ENCODE peak calls at places on chromosomes 13 and 19, in five cellular contexts. W is hepatocyte, F is fibroblast of lung, U is endothelial cell of umbilical vein, D is DND-41. L is an unnamed sample.
A peak's percentile ranks its signal among the peaks of the same experiment; 100 is the strongest.

GRCh38 chr13:32409561-32410440 is 18.1 kb downstream of the N4BP2L1 start:
- DNase-seq in W (peak; percentile 50), F (peak; percentile 79), U (peak; percentile 11), D (no peak), L (no peak)

GRCh38 chr13:100330662-100331061 is 241.8 kb downstream of the PCCA start:
- DNase-seq in W (no peak), F (peak; percentile 30), U (no peak), D (no peak), L (no peak)

GRCh38 chr19:52626915-52627314 is 11.2 kb downstream of the ZNF83 start:
- DNase-seq in W (no peak), F (no peak), U (no peak), D (no peak), L (no peak)

GRCh38 chr19:1361601-1362384 is 21.9 kb upstream of the NDUFS7 start:
- DNase-seq in W (no peak), F (peak; percentile 88), U (peak; percentile 24), D (no peak), L (no peak)

GRCh38 chr19:2627319-2627829 is 75.1 kb downstream of the GNG7 start:
- DNase-seq in W (peak; percentile 84), F (peak; percentile 99), U (peak; percentile 94), D (peak; percentile 77), L (peak; percentile 99)

GRCh38 chr19:35545001-35545854 is at the start of gene TMEM147:
- DNase-seq in W (peak; percentile 98), F (peak; percentile 84), U (peak; percentile 82), D (peak; percentile 84), L (no peak)

GRCh38 chr13:39035799-39036198 is 2.1 kb downstream of the PROSER1 start:
- DNase-seq in W (no peak), F (no peak), U (peak; percentile 9), D (no peak), L (no peak)

GRCh38 chr19:33470686-33471085 is 50.9 kb downstream of the PEPD start:
- DNase-seq in W (no peak), F (no peak), U (no peak), D (no peak), L (no peak)

GRCh38 chr13:42048625-42049453 is at the start of gene DGKH:
- DNase-seq in W (peak; percentile 87), F (peak; percentile 77), U (peak; percentile 71), D (peak; percentile 69), L (no peak)

GRCh38 chr13:30634838-30635237 is 17.1 kb downstream of the USPL1 start:
- DNase-seq in W (no peak), F (no peak), U (no peak), D (no peak), L (no peak)

GRCh38 chr13:30639671-30640070 is 22.0 kb downstream of the USPL1 start:
- DNase-seq in W (no peak), F (peak; percentile 71), U (no peak), D (no peak), L (no peak)

DNA sequence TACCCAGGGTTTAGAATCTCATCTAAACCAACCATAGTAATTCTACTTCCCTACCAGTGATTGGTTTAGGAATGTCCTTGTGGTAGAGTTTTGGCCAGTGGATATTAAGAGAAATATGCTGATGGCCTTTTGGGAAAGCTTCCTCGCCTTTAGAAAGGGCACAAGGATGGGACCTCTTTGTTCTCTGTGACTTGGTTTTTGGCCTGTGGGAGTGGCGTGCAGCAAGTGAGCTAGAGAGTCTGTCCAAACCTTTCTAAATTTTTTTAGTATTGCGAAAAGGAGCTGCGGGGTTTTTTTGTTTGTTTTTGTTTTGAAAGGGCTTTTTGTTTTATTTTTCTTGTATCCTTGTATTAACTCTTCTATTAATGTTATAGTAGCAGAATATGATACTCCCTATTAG is 20.6 kb downstream of the USPL1 start:
- DNase-seq in W (no peak), F (no peak), U (no peak), D (no peak), L (no peak)
- H3K79me2 ChIP-seq in W (peaks cover 75% of the 10 kb centered on the region), F (peaks cover 34% of the 10 kb centered on the region), U (peaks cover 66% of the 10 kb centered on the region), D (peaks cover 75% of the 10 kb centered on the region), L (peaks cover 39% of the 10 kb centered on the region)

DNA sequence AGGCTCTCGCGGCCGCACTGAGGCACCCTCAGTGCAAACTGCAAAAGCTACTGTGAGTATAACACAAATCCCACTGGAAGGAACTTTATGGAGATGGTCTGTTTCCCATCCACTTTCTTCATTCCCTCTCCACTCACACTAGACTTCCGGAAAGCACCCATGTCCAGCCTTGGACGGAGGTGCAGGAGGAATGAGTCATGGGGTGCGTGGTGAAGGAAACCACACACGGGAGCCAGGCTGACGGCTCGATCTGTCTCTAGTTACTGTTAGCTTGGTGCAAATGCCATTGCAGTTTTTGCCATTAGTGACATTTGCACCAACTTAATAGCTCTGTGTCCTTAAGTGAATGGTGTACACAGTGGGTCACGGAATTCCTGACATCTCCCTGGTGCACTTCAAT is 14.6 kb downstream of the NLRP8 start:
- DNase-seq in W (no peak), F (no peak), U (no peak), D (no peak), L (no peak)
- TF ChIP-seq CTCF in W (no peak), F (no peak), U (no peak), D (no peak), L (no peak)

GRCh38 chr19:4873930-4874329 is 6.5 kb upstream of the PLIN3 start:
- DNase-seq in W (no peak), F (no peak), U (no peak), D (no peak), L (no peak)

GRCh38 chr19:4878491-4878968 is 11.1 kb upstream of the PLIN3 start:
- DNase-seq in W (no peak), F (no peak), U (no peak), D (peak; percentile 93), L (no peak)

GRCh38 chr19:4879041-4879440 is 11.6 kb upstream of the PLIN3 start:
- DNase-seq in W (no peak), F (no peak), U (no peak), D (no peak), L (no peak)

DNA sequence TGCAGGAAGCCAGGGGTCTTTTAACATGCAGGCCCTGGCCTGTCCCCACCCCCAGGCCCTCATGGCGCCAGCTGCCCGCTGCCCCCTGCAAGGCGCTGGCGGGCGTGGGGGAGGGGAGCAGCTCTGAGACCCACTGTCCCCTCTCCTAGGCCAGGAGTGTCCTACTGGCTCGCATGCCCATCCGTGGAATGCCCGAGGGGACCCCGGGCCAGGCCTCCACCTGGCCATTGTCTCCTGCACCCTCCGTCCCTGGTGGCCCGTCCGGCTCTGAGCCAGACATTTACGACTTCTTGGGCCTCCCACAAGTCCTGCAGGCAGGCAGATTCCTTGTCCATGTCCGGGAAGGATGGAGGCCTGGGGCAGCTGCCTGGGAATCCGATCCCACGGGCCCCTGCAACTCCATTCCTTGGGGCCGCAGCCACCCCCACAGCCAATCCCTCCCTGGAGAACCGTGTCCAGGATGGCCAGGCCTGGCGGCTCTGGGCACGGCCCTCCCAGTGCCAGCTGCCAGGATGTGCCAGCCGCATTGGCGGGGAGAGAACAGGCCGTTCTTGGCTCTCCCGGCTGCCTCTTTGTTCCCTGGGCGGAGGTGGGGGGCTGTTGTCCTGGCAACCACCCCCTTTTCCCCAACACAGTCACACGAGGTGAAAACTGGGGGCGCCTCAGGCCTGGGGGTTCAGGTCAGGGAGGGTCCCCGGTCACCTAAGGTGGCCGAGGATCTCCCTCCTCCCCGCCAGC is 10.5 kb upstream of the PLIN3 start:
- DNase-seq in W (no peak), F (no peak), U (no peak), D (peak; percentile 62), L (no peak)
- H3K4me3 ChIP-seq in W (no peak overlapping the region), F (no peak overlapping the region), U (no peak overlapping the region), D (no peak overlapping the region), L (no peak overlapping the region)

GRCh38 chr19:47152632-47153031 is 22.0 kb downstream of the SAE1 start:
- DNase-seq in W (peak; percentile 48), F (no peak), U (no peak), D (no peak), L (no peak)
- H3K79me2 ChIP-seq in W (peaks cover 25% of the 10 kb centered on the region), F (peaks cover 17% of the 10 kb centered on the region), U (peaks cover 52% of the 10 kb centered on the region), D (peaks cover 73% of the 10 kb centered on the region), L (peaks cover 22% of the 10 kb centered on the region)

DNA sequence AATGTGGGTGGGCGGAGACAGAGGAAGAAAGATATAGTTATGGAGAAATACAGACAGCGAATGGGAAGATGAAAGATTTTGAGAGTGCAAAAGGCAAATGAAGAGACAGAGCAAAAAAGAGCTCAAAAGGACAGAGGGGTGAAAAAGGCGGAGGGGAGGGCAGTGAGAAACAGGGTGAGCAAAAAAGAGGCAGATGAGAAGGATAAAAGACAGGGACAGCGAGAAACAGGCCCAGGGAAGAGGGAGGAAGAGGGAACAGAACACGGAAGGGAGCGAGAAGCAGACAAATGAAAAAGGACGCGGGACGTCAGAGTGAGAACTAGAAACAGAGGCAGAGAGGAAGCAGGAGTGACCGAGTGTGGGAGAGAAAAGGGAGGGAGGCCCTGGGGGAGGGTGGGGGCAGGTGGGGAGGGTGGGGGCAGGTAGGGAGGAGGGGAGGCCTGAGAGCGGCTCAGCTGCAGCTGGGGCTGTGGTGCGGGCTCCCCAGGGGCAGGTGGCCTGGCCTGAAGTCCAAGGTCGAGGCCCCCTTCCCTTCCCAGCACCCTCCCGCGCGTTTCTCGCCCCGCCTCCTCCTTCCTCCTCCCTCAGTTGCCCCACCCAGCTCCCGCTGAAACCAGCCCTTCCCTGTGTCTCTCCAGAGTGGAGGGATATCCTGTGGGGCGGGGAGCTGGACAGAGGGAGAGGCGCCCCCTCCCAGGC is 2.9 kb downstream of the KLK1 start:
- DNase-seq in W (peak; percentile 71), F (no peak), U (no peak), D (peak; percentile 17), L (no peak)
- TF ChIP-seq CTCF in W (no peak), F (no peak), U (no peak), D (no peak), L (no peak)

DNA sequence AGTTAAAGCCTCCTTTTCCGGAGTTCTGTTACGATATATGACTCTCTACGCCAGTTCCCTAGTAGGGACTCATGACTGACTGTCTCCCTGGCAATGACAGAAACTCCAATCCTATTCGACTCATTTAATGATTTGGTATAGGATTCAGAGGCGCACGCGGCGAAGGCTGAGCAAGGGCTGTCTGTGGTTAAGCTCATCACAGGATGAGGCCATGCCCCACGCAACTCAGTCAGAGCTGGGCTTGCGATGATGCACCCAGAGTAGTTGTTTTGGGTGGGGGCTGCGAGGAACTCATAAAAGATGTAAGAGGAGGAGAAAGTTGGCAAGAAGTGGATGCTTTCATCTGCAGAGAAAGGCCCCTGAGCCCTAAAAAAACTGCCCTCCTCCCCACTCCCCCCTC is 468 bp upstream of the SERTM1 start:
- DNase-seq in W (no peak), F (no peak), U (no peak), D (no peak), L (no peak)
- H3K4me3 ChIP-seq in W (no peak overlapping the region), F (no peak overlapping the region), U (no peak overlapping the region), D (no peak overlapping the region), L (no peak overlapping the region)

GRCh38 chr19:38028913-38029565 is 122.0 kb downstream of the SIPA1L3 start:
- DNase-seq in W (no peak), F (no peak), U (no peak), D (no peak), L (no peak)
- H3K79me2 ChIP-seq in W (peaks cover 31% of the 10 kb centered on the region), F (no peaks in the 10 kb centered on the region), U (peaks cover 21% of the 10 kb centered on the region), D (no peaks in the 10 kb centered on the region), L (peaks cover 2% of the 10 kb centered on the region)